ENCODE peak calls at places on chromosomes 7 and 10, in five cellular contexts. Y is naive thymus-derived CD4-positive, alpha-beta T cell; O is CD8-positive, alpha-beta T cell; G is H1; X is PC-9. D is an unnamed sample.

GRCh38 chr10:58727633-58728032 is 215.0 kb downstream of the BICC1 start:
- DNase-seq in G (no peak), Y (no peak), O (no peak), X (no peak), D (no peak)

GRCh38 chr7:120926943-120927346 is 23.6 kb upstream of the ING3 start:
- DNase-seq in G (no peak), O (no peak), Y (no peak), X (peak), D (no peak)

GRCh38 chr10:11242443-11243386 is 225.0 kb downstream of the CELF2 start:
- DNase-seq in X (no peak), G (no peak), Y (no peak), O (no peak), D (no peak)

GRCh38 chr10:47359626-47360418 is 11.7 kb downstream of the RBP3 start:
- DNase-seq in Y (no peak), X (no peak), G (no peak), O (no peak), D (no peak)

GRCh38 chr7:99123571-99124033 is 20.3 kb downstream of the SMURF1 start:
- DNase-seq in G (no peak), Y (no peak), O (no peak), X (peak), D (no peak)

GRCh38 chr10:124063736-124064135 is 29.7 kb downstream of the CHST15 start:
- DNase-seq in O (no peak), G (no peak), Y (no peak), X (no peak), D (no peak)

GRCh38 chr10:125637496-125637895 is 45.5 kb downstream of the TEX36 start:
- DNase-seq in Y (no peak), G (no peak), O (no peak), X (no peak), D (no peak)

GRCh38 chr10:80517416-80518142 is 20.1 kb upstream of the SH2D4B start:
- DNase-seq in O (no peak), X (no peak), Y (no peak), G (no peak), D (no peak)

GRCh38 chr10:112622786-112623185 is 175.8 kb downstream of the VTI1A start:
- DNase-seq in Y (no peak), G (no peak), O (no peak), X (no peak), D (no peak)

GRCh38 chr10:103707956-103708626 is 147.3 kb downstream of the SH3PXD2A start:
- DNase-seq in O (no peak), G (no peak), X (no peak), Y (no peak), D (no peak)
- H3K27ac ChIP-seq in O (no peak), G (no peak), X (no peak), Y (no peak), D (no peak)

DNA sequence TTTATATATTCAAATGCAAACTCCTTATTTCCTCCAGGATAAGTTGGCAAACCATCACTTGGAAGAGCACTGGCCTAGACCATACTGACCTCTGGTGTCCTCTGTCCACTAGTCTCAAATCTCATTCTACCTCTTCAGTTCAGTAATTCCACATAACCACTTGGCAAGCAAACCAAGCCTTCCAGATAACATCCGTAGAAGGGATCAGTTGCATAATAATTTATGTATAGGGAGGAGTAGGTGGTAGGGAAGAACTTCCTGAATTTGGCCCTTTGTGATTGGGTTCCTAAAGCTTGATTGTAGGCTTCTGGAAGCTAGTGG is 55.0 kb downstream of the WAC start:
- DNase-seq in O (no peak), Y (no peak), X (no peak), G (no peak), D (no peak)
- H3K27ac ChIP-seq in O (no peak), Y (no peak), X (no peak), G (no peak), D (no peak)

GRCh38 chr10:95183132-95183450 is 10.9 kb upstream of the ACSM6 start:
- DNase-seq in O (no peak), Y (no peak), G (no peak), X (no peak), D (no peak)

GRCh38 chr10:95181731-95182130 is 12.3 kb upstream of the ACSM6 start:
- DNase-seq in Y (no peak), X (no peak), G (no peak), O (no peak), D (no peak)

GRCh38 chr10:95178797-95179196 is 15.2 kb upstream of the ACSM6 start:
- DNase-seq in G (no peak), O (no peak), Y (no peak), X (no peak), D (no peak)

GRCh38 chr10:95187617-95188016 is 6.4 kb upstream of the ACSM6 start:
- DNase-seq in G (no peak), Y (no peak), X (no peak), O (no peak), D (no peak)

GRCh38 chr10:95183451-95184230 is 10.4 kb upstream of the ACSM6 start:
- DNase-seq in G (peak), Y (peak), X (no peak), O (peak), D (peak)
- H3K27ac ChIP-seq in G (peak), Y (no peak), X (peak), O (no peak), D (no peak)

DNA sequence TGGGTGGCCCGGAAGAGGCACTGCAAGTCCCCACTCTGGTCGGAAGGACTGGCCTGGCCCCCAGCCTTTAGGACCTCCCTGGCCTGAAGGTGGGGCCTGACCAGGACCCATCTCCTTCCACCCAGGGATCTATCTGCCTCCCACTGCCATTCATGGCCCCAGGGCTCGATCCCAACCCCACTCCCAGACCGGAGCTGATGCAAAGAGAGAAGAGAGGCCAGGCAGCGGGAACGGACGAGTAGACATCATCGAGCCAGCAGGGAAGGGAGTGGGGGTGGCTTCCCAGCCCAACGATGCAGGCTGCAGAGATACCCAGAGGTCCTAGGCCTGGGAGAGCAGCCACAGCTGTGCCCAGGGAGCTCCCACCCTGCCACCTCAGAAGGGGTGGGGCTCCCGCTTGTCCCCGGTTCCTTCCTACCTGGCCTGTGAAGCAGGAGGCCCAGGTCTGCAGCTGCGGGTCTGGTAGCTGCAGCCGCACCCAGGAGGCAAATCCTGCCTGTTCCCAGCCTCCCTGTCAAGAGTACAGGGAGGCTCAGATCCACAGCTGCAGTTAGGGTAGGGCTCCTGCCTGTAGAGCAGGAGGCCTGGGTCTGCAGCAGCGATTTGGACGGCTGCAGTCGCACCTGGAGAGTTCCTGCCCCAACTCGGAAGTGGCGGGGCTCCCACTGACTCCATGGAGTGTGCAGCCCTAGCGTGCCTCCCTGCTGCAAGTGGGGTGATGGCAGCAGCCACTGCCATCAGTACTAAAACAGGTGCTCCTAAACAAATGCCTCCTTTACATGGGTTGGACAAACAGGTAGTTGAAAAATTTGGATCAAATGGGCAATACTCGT is 1151.0 kb upstream of the PHF14 start:
- DNase-seq in Y (no peak), X (no peak), O (no peak), G (no peak), D (no peak)
- H3K27ac ChIP-seq in Y (no peak), X (no peak), O (no peak), G (no peak), D (no peak)

DNA sequence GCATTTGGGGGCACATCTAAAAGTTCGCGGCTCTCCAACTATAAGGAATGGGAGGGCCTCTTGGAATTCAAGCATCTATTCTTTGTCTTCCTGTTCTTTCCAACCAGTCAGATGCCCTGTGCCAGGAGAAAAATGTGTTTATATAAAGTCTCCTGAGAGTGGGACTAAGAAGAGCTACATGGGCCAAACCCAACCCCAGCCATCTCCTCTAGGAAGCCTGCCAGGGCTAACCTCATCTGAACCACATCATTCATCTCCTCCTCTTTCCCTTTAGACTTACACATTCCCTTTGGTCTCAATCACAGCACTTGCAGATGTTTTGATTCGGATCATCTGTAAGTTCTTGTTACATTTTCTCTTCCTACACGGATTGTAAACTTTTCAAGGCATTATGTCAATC is 62.6 kb downstream of the DOCK4 start:
- DNase-seq in O (no peak), G (no peak), Y (no peak), X (no peak), D (no peak)
- H3K27ac ChIP-seq in O (no peak), G (no peak), Y (no peak), X (no peak), D (no peak)

GRCh38 chr7:43761382-43761781 is 2.9 kb downstream of the BLVRA start:
- DNase-seq in X (no peak), G (no peak), Y (no peak), O (no peak), D (no peak)

GRCh38 chr7:43761919-43762318 is 3.4 kb downstream of the BLVRA start:
- DNase-seq in G (no peak), O (no peak), X (peak), Y (no peak), D (no peak)

GRCh38 chr7:43764039-43764789 is 5.7 kb downstream of the BLVRA start:
- DNase-seq in X (no peak), Y (no peak), O (no peak), G (no peak), D (no peak)

GRCh38 chr7:43764807-43765491 is 6.5 kb downstream of the BLVRA start:
- DNase-seq in O (no peak), X (peak), Y (no peak), G (no peak), D (no peak)

GRCh38 chr7:43763183-43763582 is 4.7 kb downstream of the BLVRA start:
- DNase-seq in O (no peak), G (no peak), Y (no peak), X (no peak), D (no peak)
- H3K27ac ChIP-seq in O (no peak), G (no peak), Y (no peak), X (peak), D (no peak)

GRCh38 chr7:47460251-47460989 is 121.5 kb downstream of the TNS3 start:
- DNase-seq in G (no peak), X (no peak), O (no peak), Y (no peak), D (no peak)

GRCh38 chr7:47458057-47458456 is 123.9 kb downstream of the TNS3 start:
- DNase-seq in O (no peak), X (no peak), Y (no peak), G (no peak), D (no peak)

GRCh38 chr7:47455872-47456185 is 126.1 kb downstream of the TNS3 start:
- DNase-seq in Y (no peak), X (no peak), G (no peak), O (no peak), D (no peak)

GRCh38 chr7:47456210-47456955 is 125.5 kb downstream of the TNS3 start:
- DNase-seq in X (no peak), G (no peak), Y (no peak), O (no peak), D (no peak)

DNA sequence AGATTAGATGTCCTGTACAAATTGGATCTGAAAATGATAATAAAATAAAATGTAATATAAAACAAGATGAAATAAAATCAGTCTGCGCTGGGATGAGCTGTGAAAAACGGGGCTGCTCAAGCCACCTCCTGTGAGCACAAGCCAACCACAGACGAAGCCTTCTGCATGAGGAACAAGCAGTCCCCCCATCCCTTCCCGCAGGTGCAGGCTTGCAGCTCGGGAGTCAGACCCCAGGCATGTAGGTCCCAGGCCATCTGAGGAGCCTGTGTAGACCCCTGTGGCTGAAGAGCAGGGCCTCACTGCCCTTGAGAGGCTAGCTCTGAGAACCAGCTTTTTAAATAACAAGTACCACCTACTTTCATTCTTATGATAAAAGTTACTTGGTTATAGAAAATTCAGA is 123.4 kb downstream of the TNS3 start:
- DNase-seq in G (no peak), X (no peak), Y (no peak), O (no peak), D (no peak)
- H3K27ac ChIP-seq in G (no peak), X (no peak), Y (no peak), O (no peak), D (no peak)

DNA sequence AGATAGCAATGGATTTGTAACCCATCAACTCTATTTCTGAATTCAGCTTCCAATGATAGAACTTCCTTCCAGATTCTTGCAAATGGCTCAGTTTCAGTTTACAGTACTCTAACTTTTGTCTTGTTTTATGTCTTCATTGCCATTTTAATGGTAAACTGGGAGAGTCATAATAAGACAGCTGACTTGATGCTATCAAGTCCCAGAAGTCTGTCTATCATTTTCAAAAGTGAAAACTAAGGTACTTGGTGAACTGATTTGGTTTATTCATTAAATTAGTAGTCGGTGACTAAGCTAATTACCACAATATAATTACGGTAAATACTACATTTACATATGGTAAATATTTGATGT is 25.0 kb downstream of the RTKN2 start:
- DNase-seq in X (no peak), O (no peak), G (no peak), Y (no peak), D (no peak)
- H3K27ac ChIP-seq in X (peak), O (no peak), G (no peak), Y (no peak), D (no peak)

GRCh38 chr10:44966129-44966815 is 6.7 kb downstream of the RASSF4 start:
- DNase-seq in O (no peak), X (no peak), G (no peak), Y (no peak), D (no peak)
- H3K27ac ChIP-seq in O (no peak), X (no peak), G (no peak), Y (no peak), D (no peak)

D was measured in CD8-positive, alpha-beta memory T cell.